ENCODE peak calls at places on chromosomes 16 and 17, in six cellular contexts. Z is WERI-Rb-1, N is prostate gland, B is bronchial epithelial cell, M is glutamatergic neuron, J is Peyer's patch. K is an unnamed sample.

GRCh38 chr17:78226752-78227454 is 4.5 kb upstream of the TMEM235 start:
- DNase-seq in B (peak; percentile 54), M (no peak), J (no peak), Z (no peak), N (no peak), K (no peak)

GRCh38 chr16:86509759-86510464 is 415 bp upstream of the FOXF1 start:
- DNase-seq in Z (no peak), B (no peak), N (no peak), J (peak; percentile 20), M (peak; percentile 40), K (no peak)

GRCh38 chr17:70230883-70231282 is 61.6 kb downstream of the KCNJ2 start:
- DNase-seq in B (peak; percentile 19), Z (no peak), J (no peak), M (no peak), N (no peak), K (no peak)

GRCh38 chr17:40377832-40378231 is 13.3 kb upstream of the GJD3 start:
- DNase-seq in M (no peak), Z (no peak), B (no peak), N (no peak), J (no peak), K (no peak)

GRCh38 chr17:8250101-8250500 is 1.0 kb downstream of the PFAS start:
- DNase-seq in B (no peak), J (no peak), M (no peak), N (no peak), Z (no peak), K (no peak)

GRCh38 chr17:82868715-82869131 is 28.9 kb upstream of the ZNF750 start:
- DNase-seq in J (no peak), B (no peak), Z (no peak), N (no peak), M (no peak), K (no peak)

GRCh38 chr17:36149296-36149820 is 27.1 kb downstream of the TBC1D3B start:
- DNase-seq in M (no peak), J (no peak), Z (no peak), B (no peak), N (no peak), K (no peak)

GRCh38 chr16:85005278-85006069 is 5.9 kb downstream of the ZDHHC7 start:
- DNase-seq in M (no peak), J (no peak), N (no peak), B (peak; percentile 87), Z (no peak), K (no peak)

GRCh38 chr16:56262148-56262878 is 71.0 kb downstream of the GNAO1 start:
- DNase-seq in M (no peak), N (no peak), Z (no peak), J (peak; percentile 56), B (peak; percentile 13), K (no peak)

GRCh38 chr16:71883193-71883848 is 661 bp downstream of the ZNF821 start:
- DNase-seq in N (peak; percentile 29), Z (peak; percentile 72), B (peak; percentile 26), M (peak; percentile 73), J (peak; percentile 74), K (peak; percentile 67)
- TF ChIP-seq CTCF in N (no peak), Z (peak; percentile 30), B (no peak), M (peak; percentile 42), J (no peak), K (peak; percentile 34)

GRCh38 chr17:42334667-42335066 is 46.4 kb downstream of the STAT5A start:
- DNase-seq in N (no peak), Z (no peak), B (no peak), M (no peak), J (no peak), K (no peak)
- TF ChIP-seq CTCF in N (no peak), Z (no peak), B (no peak), M (peak; percentile 18), J (peak; percentile 13), K (no peak)

GRCh38 chr16:19771040-19771439 is 53.0 kb downstream of the IQCK start:
- DNase-seq in B (no peak), Z (no peak), N (no peak), J (no peak), M (no peak), K (no peak)
- TF ChIP-seq CTCF in B (no peak), Z (no peak), N (no peak), J (no peak), M (no peak), K (no peak)

DNA sequence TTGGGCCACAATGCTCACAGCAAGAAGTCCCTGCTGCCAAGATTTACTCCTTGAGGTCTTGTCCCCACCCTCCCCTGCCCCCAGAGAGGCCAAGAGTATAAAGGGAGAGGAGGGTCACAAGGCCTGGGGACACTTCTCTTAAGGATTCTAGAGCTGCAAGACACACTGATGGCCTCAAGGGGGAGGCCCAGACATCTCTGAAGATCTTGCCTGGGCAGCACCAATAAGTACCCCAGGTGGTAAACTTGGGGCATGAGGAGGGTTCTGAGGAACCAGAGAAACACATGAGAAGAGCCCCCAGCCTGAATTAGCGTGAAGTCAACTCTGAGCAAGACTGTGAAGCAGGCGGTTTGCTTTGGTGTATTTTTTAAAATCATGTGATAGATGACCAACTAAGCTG is 26.8 kb upstream of the MTMR4 start:
- DNase-seq in Z (peak; percentile 58), B (peak; percentile 26), J (no peak), N (no peak), M (no peak), K (peak; percentile 47)
- TF ChIP-seq CTCF in Z (peak; percentile 79), B (peak; percentile 52), J (no peak), N (no peak), M (no peak), K (peak; percentile 50)

DNA sequence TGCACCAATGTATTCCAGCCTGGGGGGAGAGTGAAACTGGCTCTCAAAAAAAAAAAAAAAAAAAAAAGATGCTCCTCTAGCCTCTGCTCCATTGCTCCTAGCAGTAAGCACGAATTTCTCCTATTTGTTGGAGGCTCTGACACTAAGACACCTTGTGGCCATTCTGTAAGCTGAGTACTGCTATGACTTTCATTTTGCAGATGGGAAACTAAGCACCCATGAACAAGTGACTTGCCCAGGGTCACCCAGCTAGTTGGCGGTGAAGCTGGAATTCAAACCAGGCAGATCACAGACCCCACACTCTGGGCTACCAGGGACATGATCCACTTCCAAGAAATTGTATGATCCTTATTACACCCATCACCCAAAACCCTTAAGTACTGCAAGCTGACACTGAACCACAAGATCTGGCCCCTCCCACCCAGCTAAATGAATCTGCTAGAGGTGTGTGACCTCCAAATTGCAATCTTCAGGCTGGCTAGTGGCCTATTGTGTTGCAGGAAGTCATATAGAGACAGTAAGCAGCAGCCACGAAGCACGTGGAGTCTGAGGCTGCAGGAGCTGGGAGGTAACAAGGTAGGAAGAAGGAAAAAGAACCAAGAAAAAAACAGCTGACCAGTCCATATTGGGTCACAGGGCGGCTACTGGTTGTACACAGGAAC is 209.4 kb downstream of the XYLT1 start:
- DNase-seq in J (no peak), Z (no peak), N (no peak), B (no peak), M (no peak), K (peak; percentile 37)
- TF ChIP-seq CTCF in J (no peak), Z (no peak), N (no peak), B (no peak), M (no peak), K (no peak)

GRCh38 chr17:27456681-27457404 is 595 bp downstream of the KSR1 start:
- DNase-seq in Z (peak; percentile 12), N (peak; percentile 24), B (no peak), J (peak; percentile 24), M (peak; percentile 65), K (no peak)

GRCh38 chr17:27455569-27455913 is 707 bp upstream of the KSR1 start:
- DNase-seq in B (no peak), M (no peak), N (no peak), Z (no peak), J (no peak), K (no peak)

GRCh38 chr17:27457405-27457730 is 1.1 kb downstream of the KSR1 start:
- DNase-seq in B (no peak), M (no peak), Z (peak; percentile 28), N (no peak), J (no peak), K (no peak)

GRCh38 chr17:27457731-27458523 is 1.7 kb downstream of the KSR1 start:
- DNase-seq in Z (peak; percentile 17), J (peak; percentile 36), N (no peak), M (peak; percentile 50), B (no peak), K (peak; percentile 57)

DNA sequence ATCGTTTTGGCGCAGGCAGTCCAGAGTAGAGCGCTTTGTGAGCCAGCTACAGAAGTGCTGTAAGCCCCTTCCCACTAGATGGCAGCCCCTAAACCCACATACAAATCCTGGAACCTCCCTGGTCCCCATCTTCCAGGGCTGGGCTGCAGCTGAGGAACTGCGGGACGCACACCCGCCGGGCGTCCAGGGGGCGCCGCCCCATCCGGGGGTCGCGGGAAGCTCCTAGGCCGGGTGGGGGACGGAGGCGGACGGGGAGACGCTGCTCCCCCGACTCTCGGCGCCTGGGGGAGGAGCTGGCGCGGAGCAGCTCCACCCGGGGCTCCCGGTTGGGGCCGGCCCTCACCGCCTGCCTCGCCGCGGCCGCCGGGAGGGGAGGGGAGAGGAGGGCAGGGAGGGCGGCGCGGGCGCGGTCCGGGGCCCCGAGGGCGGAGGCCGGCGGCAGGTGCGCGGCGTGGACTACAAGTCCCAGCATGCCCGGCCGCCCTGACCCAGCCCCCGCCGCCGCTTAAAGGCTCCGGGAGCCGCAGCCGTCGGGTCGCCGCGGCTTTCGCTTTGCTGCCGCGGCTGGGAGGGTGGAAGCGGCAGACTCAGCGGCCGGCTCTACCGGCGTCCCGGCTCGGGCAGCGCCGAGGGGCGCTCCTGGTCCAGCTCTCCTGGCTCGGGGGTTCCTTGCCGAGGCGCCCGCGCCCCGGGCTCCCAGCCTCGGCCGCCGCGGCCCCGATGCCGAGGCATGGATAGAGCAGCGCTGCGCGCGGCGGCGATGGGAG is at the start of gene KSR1:
- DNase-seq in Z (peak; percentile 91), J (peak; percentile 89), N (peak; percentile 75), M (peak; percentile 92), B (peak; percentile 21), K (peak; percentile 93)
- TF ChIP-seq CTCF in Z (peak; percentile 76), J (peak; percentile 24), N (peak; percentile 30), M (no peak), B (peak; percentile 20), K (peak; percentile 39)

GRCh38 chr16:89334988-89335802 is 117.7 kb downstream of the ZNF778 start:
- DNase-seq in Z (no peak), B (no peak), N (no peak), J (no peak), M (no peak), K (no peak)
- TF ChIP-seq CTCF in Z (no peak), B (peak; percentile 9), N (no peak), J (no peak), M (no peak), K (no peak)

K was measured in GM10248.